ENCODE peak calls at places on chromosomes 3 and 15, in seven cellular contexts. One of them, this sample, is unnamed.

GRCh38 chr3:157535667-157536066 is 32.5 kb upstream of the VEPH1 start:
- DNase-seq in astrocyte: no peak
- DNase-seq in PC-3: no peak
- DNase-seq in hepatocyte: no peak
- DNase-seq in GM23338: no peak
- DNase-seq in GM23248: no peak
- DNase-seq in IMR-90: no peak
- DNase-seq in this sample: no peak

GRCh38 chr3:195748661-195749060 is 27.9 kb downstream of the MUC20 start:
- DNase-seq in astrocyte: no peak
- DNase-seq in PC-3: no peak
- DNase-seq in hepatocyte: no peak
- DNase-seq in GM23338: no peak
- DNase-seq in GM23248: no peak
- DNase-seq in IMR-90: no peak
- DNase-seq in this sample: no peak

GRCh38 chr3:57864853-57865252 is 108.7 kb downstream of the SLMAP start:
- DNase-seq in astrocyte: no peak
- DNase-seq in PC-3: peak; percentile 41
- DNase-seq in hepatocyte: peak; percentile 30
- DNase-seq in GM23338: peak; percentile 36
- DNase-seq in GM23248: peak; percentile 65
- DNase-seq in IMR-90: peak; percentile 45
- DNase-seq in this sample: no peak

GRCh38 chr15:62648954-62649353 is 393.6 kb upstream of the TPM1 start:
- DNase-seq in astrocyte: no peak
- DNase-seq in PC-3: peak; percentile 59
- DNase-seq in hepatocyte: peak; percentile 35
- DNase-seq in GM23338: peak; percentile 56
- DNase-seq in GM23248: peak; percentile 25
- DNase-seq in IMR-90: no peak
- DNase-seq in this sample: no peak

GRCh38 chr3:159619341-159619885 is 369.2 kb upstream of the IL12A start:
- DNase-seq in astrocyte: peak; percentile 41
- DNase-seq in PC-3: peak; percentile 79
- DNase-seq in hepatocyte: peak; percentile 16
- DNase-seq in GM23338: no peak
- DNase-seq in GM23248: peak; percentile 62
- DNase-seq in IMR-90: peak; percentile 36
- DNase-seq in this sample: no peak

GRCh38 chr15:70636540-70637165 is 126.7 kb downstream of the UACA start:
- DNase-seq in astrocyte: no peak
- DNase-seq in PC-3: peak; percentile 52
- DNase-seq in hepatocyte: peak; percentile 39
- DNase-seq in GM23338: peak; percentile 52
- DNase-seq in GM23248: peak; percentile 33
- DNase-seq in IMR-90: no peak
- DNase-seq in this sample: no peak

GRCh38 chr3:69914395-69914794 is 85.1 kb upstream of the SAMMSON start:
- DNase-seq in astrocyte: peak; percentile 7
- DNase-seq in PC-3: peak; percentile 76
- DNase-seq in hepatocyte: no peak
- DNase-seq in GM23338: no peak
- DNase-seq in GM23248: no peak
- DNase-seq in IMR-90: peak; percentile 16
- DNase-seq in this sample: peak; percentile 44

GRCh38 chr15:95922431-95922830 is 408.1 kb upstream of the NR2F2 start:
- DNase-seq in astrocyte: no peak
- DNase-seq in PC-3: peak; percentile 47
- DNase-seq in hepatocyte: no peak
- DNase-seq in GM23338: no peak
- DNase-seq in GM23248: no peak
- DNase-seq in IMR-90: no peak
- DNase-seq in this sample: no peak

GRCh38 chr3:129384594-129385323 is 43.7 kb downstream of the EFCAB12 start:
- DNase-seq in astrocyte: no peak
- DNase-seq in PC-3: no peak
- DNase-seq in hepatocyte: no peak
- DNase-seq in GM23338: no peak
- DNase-seq in GM23248: no peak
- DNase-seq in IMR-90: no peak
- DNase-seq in this sample: no peak

GRCh38 chr3:8990266-8991215 is 27.3 kb upstream of the RAD18 start:
- DNase-seq in astrocyte: peak; percentile 29
- DNase-seq in PC-3: no peak
- DNase-seq in hepatocyte: peak; percentile 68
- DNase-seq in GM23338: no peak
- DNase-seq in GM23248: no peak
- DNase-seq in IMR-90: peak; percentile 85
- DNase-seq in this sample: no peak

GRCh38 chr15:92886815-92887214 is 13.3 kb upstream of the CHD2 start:
- DNase-seq in astrocyte: no peak
- DNase-seq in PC-3: no peak
- DNase-seq in hepatocyte: no peak
- DNase-seq in GM23338: no peak
- DNase-seq in GM23248: no peak
- DNase-seq in IMR-90: no peak
- DNase-seq in this sample: no peak

GRCh38 chr15:75713338-75713895 is 769 bp upstream of the CSPG4 start:
- DNase-seq in astrocyte: no peak
- DNase-seq in PC-3: no peak
- DNase-seq in hepatocyte: no peak
- DNase-seq in GM23338: peak; percentile 61
- DNase-seq in GM23248: peak; percentile 43
- DNase-seq in IMR-90: peak; percentile 49
- DNase-seq in this sample: no peak
- H2AFZ ChIP-seq in astrocyte: peak overlapping the region; percentile 75
- H2AFZ ChIP-seq in PC-3: no peak overlapping the region
- H2AFZ ChIP-seq in hepatocyte: peak overlapping the region; percentile 79
- H2AFZ ChIP-seq in GM23338: peak overlapping the region; percentile 98
- H2AFZ ChIP-seq in GM23248: peak overlapping the region; percentile 71
- H2AFZ ChIP-seq in IMR-90: peak overlapping the region; percentile 90
- H2AFZ ChIP-seq in this sample: no peak overlapping the region

GRCh38 chr3:22450785-22451400 is 699.9 kb upstream of the ZNF385D start:
- DNase-seq in astrocyte: peak; percentile 44
- DNase-seq in PC-3: no peak
- DNase-seq in hepatocyte: no peak
- DNase-seq in GM23338: no peak
- DNase-seq in GM23248: peak; percentile 16
- DNase-seq in IMR-90: no peak
- DNase-seq in this sample: no peak

DNA sequence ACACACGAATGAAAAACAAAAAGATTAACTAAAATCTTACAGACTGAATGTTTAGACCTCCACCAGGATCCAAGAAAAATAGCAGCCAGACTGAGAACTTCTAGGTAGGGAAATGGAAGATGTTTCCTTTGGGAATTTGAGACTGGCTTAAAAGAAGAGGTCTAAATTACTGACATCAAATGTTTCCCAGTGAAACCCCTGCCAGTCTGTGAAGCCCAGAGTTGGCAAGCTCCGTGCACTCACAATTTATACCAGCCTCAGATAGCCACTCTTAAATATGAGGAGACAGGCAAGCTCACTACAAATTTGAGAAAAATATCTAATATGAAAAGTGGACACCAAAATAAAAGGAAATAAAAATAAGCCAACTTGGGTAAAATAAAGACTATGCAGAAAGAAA is 700.5 kb upstream of the ZNF385D start:
- DNase-seq in astrocyte: no peak
- DNase-seq in PC-3: no peak
- DNase-seq in hepatocyte: no peak
- DNase-seq in GM23338: no peak
- DNase-seq in GM23248: no peak
- DNase-seq in IMR-90: no peak
- DNase-seq in this sample: no peak
- H3K4me2 ChIP-seq in astrocyte: no peak overlapping the region
- H3K4me2 ChIP-seq in PC-3: no peak overlapping the region
- H3K4me2 ChIP-seq in hepatocyte: no peak overlapping the region
- H3K4me2 ChIP-seq in GM23338: no peak overlapping the region
- H3K4me2 ChIP-seq in GM23248: no peak overlapping the region
- H3K4me2 ChIP-seq in IMR-90: no peak overlapping the region
- H3K4me2 ChIP-seq in this sample: no peak overlapping the region

GRCh38 chr3:48743773-48744172 is 26.8 kb upstream of the IP6K2 start:
- DNase-seq in astrocyte: no peak
- DNase-seq in PC-3: no peak
- DNase-seq in hepatocyte: no peak
- DNase-seq in GM23338: no peak
- DNase-seq in GM23248: no peak
- DNase-seq in IMR-90: no peak
- DNase-seq in this sample: no peak

GRCh38 chr3:48747015-48747615 is 30.1 kb upstream of the IP6K2 start:
- DNase-seq in astrocyte: no peak
- DNase-seq in PC-3: no peak
- DNase-seq in hepatocyte: no peak
- DNase-seq in GM23338: no peak
- DNase-seq in GM23248: no peak
- DNase-seq in IMR-90: no peak
- DNase-seq in this sample: no peak

GRCh38 chr3:48750906-48751305 is 33.9 kb upstream of the IP6K2 start:
- DNase-seq in astrocyte: no peak
- DNase-seq in PC-3: no peak
- DNase-seq in hepatocyte: no peak
- DNase-seq in GM23338: no peak
- DNase-seq in GM23248: no peak
- DNase-seq in IMR-90: no peak
- DNase-seq in this sample: no peak

GRCh38 chr3:48747703-48748102 is 30.7 kb upstream of the IP6K2 start:
- DNase-seq in astrocyte: no peak
- DNase-seq in PC-3: no peak
- DNase-seq in hepatocyte: no peak
- DNase-seq in GM23338: no peak
- DNase-seq in GM23248: no peak
- DNase-seq in IMR-90: no peak
- DNase-seq in this sample: no peak

GRCh38 chr3:48748754-48749153 is 31.7 kb upstream of the IP6K2 start:
- DNase-seq in astrocyte: no peak
- DNase-seq in PC-3: no peak
- DNase-seq in hepatocyte: no peak
- DNase-seq in GM23338: no peak
- DNase-seq in GM23248: no peak
- DNase-seq in IMR-90: no peak
- DNase-seq in this sample: no peak
- H3K36me3 ChIP-seq in astrocyte: peaks cover 16% of the 10 kb centered on the region
- H3K36me3 ChIP-seq in PC-3: peaks cover 22% of the 10 kb centered on the region
- H3K36me3 ChIP-seq in hepatocyte: no peaks in the 10 kb centered on the region
- H3K36me3 ChIP-seq in GM23338: no peaks in the 10 kb centered on the region
- H3K36me3 ChIP-seq in GM23248: peaks cover 6% of the 10 kb centered on the region
- H3K36me3 ChIP-seq in IMR-90: peaks cover 33% of the 10 kb centered on the region
- H3K36me3 ChIP-seq in this sample: peaks cover 12% of the 10 kb centered on the region

GRCh38 chr3:183446838-183447205 is 18.4 kb upstream of the MCF2L2 start:
- DNase-seq in astrocyte: no peak
- DNase-seq in PC-3: no peak
- DNase-seq in hepatocyte: no peak
- DNase-seq in GM23338: no peak
- DNase-seq in GM23248: no peak
- DNase-seq in IMR-90: no peak
- DNase-seq in this sample: no peak

GRCh38 chr3:183447206-183448001 is 19.0 kb upstream of the MCF2L2 start:
- DNase-seq in astrocyte: peak; percentile 68
- DNase-seq in PC-3: peak; percentile 90
- DNase-seq in hepatocyte: peak; percentile 94
- DNase-seq in GM23338: peak; percentile 98
- DNase-seq in GM23248: peak; percentile 83
- DNase-seq in IMR-90: peak; percentile 67
- DNase-seq in this sample: no peak

GRCh38 chr3:183449391-183449790 is 21.0 kb upstream of the MCF2L2 start:
- DNase-seq in astrocyte: peak; percentile 29
- DNase-seq in PC-3: no peak
- DNase-seq in hepatocyte: peak; percentile 43
- DNase-seq in GM23338: peak; percentile 48
- DNase-seq in GM23248: peak; percentile 36
- DNase-seq in IMR-90: peak; percentile 38
- DNase-seq in this sample: no peak

GRCh38 chr3:183449791-183450190 is 21.4 kb upstream of the MCF2L2 start:
- DNase-seq in astrocyte: peak; percentile 38
- DNase-seq in PC-3: no peak
- DNase-seq in hepatocyte: no peak
- DNase-seq in GM23338: no peak
- DNase-seq in GM23248: no peak
- DNase-seq in IMR-90: peak; percentile 9
- DNase-seq in this sample: no peak

DNA sequence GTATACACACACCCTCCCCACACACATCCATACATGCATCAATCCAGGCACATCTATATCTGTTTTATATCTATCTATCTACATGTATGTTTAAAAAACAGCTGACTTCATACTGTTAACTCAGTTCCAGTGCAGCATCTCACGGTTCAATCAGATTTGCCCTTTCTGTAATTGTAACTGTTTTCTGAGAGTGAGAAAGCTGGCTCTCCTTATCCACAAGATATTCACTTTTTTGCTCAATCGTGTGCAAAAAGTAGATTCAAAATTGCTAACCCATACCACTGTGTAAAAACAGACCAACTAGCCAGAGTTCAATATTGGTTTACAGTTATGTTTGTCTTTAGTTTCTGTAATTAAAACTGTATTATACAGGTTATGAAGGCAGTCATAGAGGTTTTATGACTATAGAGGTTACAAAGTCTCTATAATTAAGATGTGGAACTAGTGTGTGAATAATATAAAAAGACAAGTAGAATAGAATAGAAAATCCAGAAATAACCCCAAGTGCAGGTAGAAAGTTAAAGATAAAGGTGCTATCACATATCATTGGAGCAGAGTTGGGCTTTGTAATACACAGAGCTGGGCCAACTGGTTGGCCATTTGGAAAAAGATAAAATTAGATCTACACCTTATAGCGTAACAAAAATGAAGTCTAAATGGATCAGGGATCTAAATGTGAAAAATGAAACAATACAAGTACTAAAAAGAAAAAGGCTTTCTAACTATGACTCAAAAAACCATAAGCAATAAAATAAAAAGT is 20.1 kb upstream of the MCF2L2 start:
- DNase-seq in astrocyte: no peak
- DNase-seq in PC-3: no peak
- DNase-seq in hepatocyte: no peak
- DNase-seq in GM23338: no peak
- DNase-seq in GM23248: no peak
- DNase-seq in IMR-90: no peak
- DNase-seq in this sample: no peak
- H2AFZ ChIP-seq in astrocyte: peak overlapping the region; percentile 99
- H2AFZ ChIP-seq in PC-3: peak overlapping the region; percentile 87
- H2AFZ ChIP-seq in hepatocyte: peak overlapping the region; percentile 74
- H2AFZ ChIP-seq in GM23338: no peak overlapping the region
- H2AFZ ChIP-seq in GM23248: peak overlapping the region; percentile 98
- H2AFZ ChIP-seq in IMR-90: no peak overlapping the region
- H2AFZ ChIP-seq in this sample: no peak overlapping the region

DNA sequence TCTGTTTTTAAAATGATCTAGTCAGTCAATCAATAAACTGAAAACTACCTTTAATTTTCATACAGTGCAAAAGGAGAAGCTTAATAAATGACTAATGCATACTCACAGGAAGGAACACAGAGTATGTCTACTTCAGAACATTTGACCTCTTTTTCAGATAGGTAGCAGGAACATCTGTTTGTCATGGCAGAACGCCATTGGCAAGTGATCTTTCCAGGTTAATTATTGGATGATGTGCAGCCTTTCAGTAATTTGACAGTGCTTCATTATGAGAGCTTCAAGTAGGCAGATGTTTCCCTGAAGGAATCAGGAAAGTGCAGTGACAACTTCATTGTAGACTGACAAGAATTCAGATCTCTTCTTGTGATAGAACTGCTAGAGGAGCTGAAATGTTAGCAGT is 325.0 kb downstream of the OTOL1 start:
- DNase-seq in astrocyte: no peak
- DNase-seq in PC-3: peak; percentile 37
- DNase-seq in hepatocyte: no peak
- DNase-seq in GM23338: no peak
- DNase-seq in GM23248: no peak
- DNase-seq in IMR-90: no peak
- DNase-seq in this sample: no peak
- H3K4me2 ChIP-seq in astrocyte: no peak overlapping the region
- H3K4me2 ChIP-seq in PC-3: no peak overlapping the region
- H3K4me2 ChIP-seq in hepatocyte: no peak overlapping the region
- H3K4me2 ChIP-seq in GM23338: no peak overlapping the region
- H3K4me2 ChIP-seq in GM23248: no peak overlapping the region
- H3K4me2 ChIP-seq in IMR-90: no peak overlapping the region
- H3K4me2 ChIP-seq in this sample: no peak overlapping the region

This sample was measured in keratinocyte.